ENCODE peak calls at places on chromosomes 4 and X, in nine cellular contexts. B is transverse colon, R is body of pancreas, L is mesothelial cell of epicardium, O is GM13976, P is neural crest cell, S is stomach, T is ascending aorta, D is coronary artery. F is an unnamed sample.

GRCh38 chrX:49019050-49019449 is 17.0 kb upstream of the GRIPAP1 start:
- DNase-seq in L (no peak), R (no peak), S (no peak), T (no peak), B (no peak), D (no peak), P (no peak), O (no peak), F (no peak)

GRCh38 chrX:102745513-102746133 is 25.1 kb downstream of the GPRASP3 start:
- DNase-seq in P (no peak), B (no peak), S (no peak), D (no peak), O (no peak), T (no peak), R (peak; percentile 1), L (no peak), F (no peak)

GRCh38 chrX:123834116-123834515 is 25.7 kb upstream of the XIAP start:
- DNase-seq in S (no peak), O (no peak), R (no peak), D (no peak), B (no peak), P (no peak), L (no peak), T (no peak), F (no peak)

GRCh38 chr4:146534178-146534577 is 12.4 kb upstream of the SLC10A7 start:
- DNase-seq in P (no peak), D (no peak), T (no peak), B (no peak), L (no peak), S (no peak), O (no peak), R (no peak), F (no peak)

GRCh38 chr4:138439143-138439581 is 197.0 kb upstream of the SLC7A11 start:
- DNase-seq in L (no peak), S (no peak), R (no peak), O (no peak), B (no peak), P (no peak), T (no peak), D (no peak), F (no peak)

GRCh38 chrX:148537556-148538182 is 37.3 kb downstream of the AFF2 start:
- DNase-seq in T (no peak), B (no peak), P (no peak), L (no peak), R (no peak), O (no peak), S (no peak), D (no peak), F (no peak)

GRCh38 chr4:6953751-6954380 is 44.2 kb downstream of the TBC1D14 start:
- DNase-seq in O (no peak), P (no peak), S (peak; percentile 94), D (no peak), L (peak; percentile 71), B (peak; percentile 91), R (peak; percentile 59), T (no peak), F (no peak)

GRCh38 chr4:126468144-126468543 is 1153.4 kb downstream of the FAT4 start:
- DNase-seq in B (no peak), L (no peak), T (no peak), R (no peak), S (no peak), O (no peak), P (no peak), D (no peak), F (no peak)

GRCh38 chr4:4323705-4324534 is 33.9 kb downstream of the ZBTB49 start:
- DNase-seq in D (no peak), O (no peak), S (no peak), T (no peak), P (no peak), B (no peak), R (no peak), L (no peak), F (no peak)

GRCh38 chr4:24914460-24914859 is 1.6 kb upstream of the CCDC149 start:
- DNase-seq in T (no peak), S (no peak), R (no peak), D (no peak), L (no peak), B (no peak), P (no peak), O (no peak), F (no peak)

GRCh38 chr4:3262208-3263052 is 13.5 kb downstream of the MSANTD1 start:
- DNase-seq in B (peak; percentile 3), P (no peak), R (no peak), T (no peak), L (no peak), D (peak; percentile 64), S (peak; percentile 17), O (no peak), F (no peak)

GRCh38 chr4:3293410-3294391 is 880 bp downstream of the RGS12 start:
- DNase-seq in L (peak; percentile 55), D (peak; percentile 75), T (no peak), R (no peak), B (no peak), S (peak; percentile 22), O (peak; percentile 21), P (no peak), F (no peak)

GRCh38 chr4:80220711-80221110 is 23.4 kb downstream of the PRDM8 start:
- DNase-seq in S (no peak), D (no peak), P (no peak), T (no peak), B (no peak), R (no peak), O (no peak), L (no peak), F (no peak)

GRCh38 chr4:80216100-80216761 is 18.9 kb downstream of the PRDM8 start:
- DNase-seq in L (no peak), R (no peak), P (no peak), S (no peak), B (no peak), T (no peak), O (no peak), D (no peak), F (no peak)

GRCh38 chr4:80219301-80220025 is 22.2 kb downstream of the PRDM8 start:
- DNase-seq in T (no peak), B (no peak), P (no peak), L (no peak), O (no peak), S (no peak), R (no peak), D (no peak), F (no peak)

GRCh38 chr4:80225628-80226027 is 28.3 kb downstream of the PRDM8 start:
- DNase-seq in P (no peak), B (no peak), D (no peak), T (no peak), L (no peak), S (no peak), O (no peak), R (no peak), F (no peak)

GRCh38 chr4:80221161-80221560 is 23.9 kb downstream of the PRDM8 start:
- DNase-seq in R (no peak), O (no peak), S (no peak), L (no peak), B (no peak), T (no peak), P (no peak), D (no peak), F (no peak)
- TF ChIP-seq CTCF in R (no peak), O (no peak), S (no peak), L (peak; percentile 25), B (no peak), T (no peak), P (peak; percentile 59), D (no peak), F (peak; percentile 20)

GRCh38 chr4:128306992-128307581 is 19.5 kb upstream of the PGRMC2 start:
- DNase-seq in O (no peak), R (peak; percentile 58), D (no peak), B (no peak), P (no peak), T (no peak), L (no peak), S (no peak), F (no peak)

GRCh38 chr4:128308986-128309385 is 21.4 kb upstream of the PGRMC2 start:
- DNase-seq in B (no peak), T (no peak), S (no peak), R (no peak), O (no peak), P (no peak), L (no peak), D (no peak), F (no peak)

GRCh38 chr4:128309585-128309984 is 22.0 kb upstream of the PGRMC2 start:
- DNase-seq in B (no peak), O (no peak), P (no peak), L (no peak), R (no peak), S (no peak), D (no peak), T (no peak), F (no peak)

GRCh38 chr4:128311659-128312392 is 24.2 kb upstream of the PGRMC2 start:
- DNase-seq in D (no peak), L (no peak), O (no peak), B (peak; percentile 45), S (peak; percentile 49), R (peak; percentile 58), T (no peak), P (no peak), F (no peak)

GRCh38 chr4:128310266-128310697 is 22.7 kb upstream of the PGRMC2 start:
- DNase-seq in D (no peak), S (no peak), O (no peak), L (no peak), R (peak; percentile 55), B (peak; percentile 40), P (no peak), T (no peak), F (no peak)
- TF ChIP-seq CTCF in D (no peak), S (no peak), O (no peak), L (no peak), R (no peak), B (no peak), P (no peak), T (no peak), F (no peak)

GRCh38 chrX:72081605-72082320 is 50.0 kb downstream of the RTL5 start:
- DNase-seq in B (no peak), O (no peak), P (no peak), S (no peak), D (no peak), R (no peak), L (no peak), T (no peak), F (no peak)
- TF ChIP-seq CTCF in B (no peak), O (no peak), P (no peak), S (no peak), D (no peak), R (no peak), L (no peak), T (no peak), F (no peak)

GRCh38 chr4:27178066-27178465 is 317.4 kb downstream of the STIM2 start:
- DNase-seq in B (no peak), R (no peak), D (no peak), T (no peak), O (no peak), S (no peak), L (no peak), P (no peak), F (no peak)

GRCh38 chr4:27181672-27182071 is 321.0 kb downstream of the STIM2 start:
- DNase-seq in O (no peak), L (no peak), S (no peak), D (no peak), B (no peak), P (no peak), R (no peak), T (no peak), F (no peak)

GRCh38 chr4:27176881-27177280 is 316.2 kb downstream of the STIM2 start:
- DNase-seq in R (no peak), P (no peak), T (no peak), D (no peak), O (no peak), B (no peak), L (no peak), S (no peak), F (no peak)

GRCh38 chr4:27176400-27176799 is 315.8 kb downstream of the STIM2 start:
- DNase-seq in L (no peak), O (no peak), R (peak; percentile 19), B (peak; percentile 25), D (no peak), P (no peak), T (no peak), S (no peak), F (no peak)
- TF ChIP-seq CTCF in L (no peak), O (peak; percentile 3), R (peak; percentile 29), B (peak; percentile 39), D (peak; percentile 13), P (peak; percentile 64), T (peak; percentile 68), S (peak; percentile 12), F (peak; percentile 1)